ENCODE peak calls at places on chromosomes 13 and 19, in ten cellular contexts. P is occipital lobe; A is H1; T is lower lobe of right lung; H is NCI-H187 treated with DMSO at 0.1 percent for 48 hours; B is nephron progenitor cell; K is activated CD8-positive, alpha-beta memory T cell treated with anti-CD3 and anti-CD28 coated beads for 1 hour; R is amygdala; Z is left lung; F is AG04449. X is an unnamed sample.

GRCh38 chr19:411723-412355 is 2.9 kb upstream of the C2CD4C start:
- DNase-seq in P (no peak), F (no peak), A (no peak), T (no peak), Z (peak; percentile 62), B (peak; percentile 4), R (no peak), H (no peak), K (no peak), X (peak; percentile 8)

GRCh38 chr13:78201411-78201810 is 282.8 kb upstream of the EDNRB start:
- DNase-seq in B (no peak), F (no peak), T (no peak), R (no peak), P (no peak), Z (no peak), H (no peak), A (no peak), K (no peak), X (no peak)

GRCh38 chr13:101530293-101530692 is 77.8 kb downstream of the ITGBL1 start:
- DNase-seq in T (no peak), H (no peak), K (no peak), Z (no peak), R (no peak), A (no peak), F (no peak), B (no peak), P (no peak), X (no peak)

GRCh38 chr19:13342672-13343071 is 163.6 kb downstream of the CACNA1A start:
- DNase-seq in T (no peak), P (no peak), A (no peak), K (no peak), H (no peak), F (no peak), Z (no peak), R (no peak), B (no peak), X (no peak)

GRCh38 chr13:110015253-110015652 is 228.9 kb upstream of the IRS2 start:
- DNase-seq in B (no peak), F (no peak), T (no peak), A (no peak), K (no peak), P (no peak), H (peak; percentile 26), R (no peak), Z (no peak), X (no peak)

GRCh38 chr19:50204811-50205675 is 1.6 kb downstream of the MYH14 start:
- DNase-seq in R (no peak), P (no peak), F (no peak), A (peak; percentile 57), B (peak; percentile 84), H (peak; percentile 11), T (peak; percentile 91), Z (peak; percentile 92), K (no peak), X (peak; percentile 34)

GRCh38 chr19:49231804-49232203 is 74.2 kb downstream of the TRPM4 start:
- DNase-seq in A (no peak), T (no peak), P (no peak), F (no peak), R (no peak), B (no peak), K (no peak), Z (no peak), H (no peak), X (no peak)

GRCh38 chr19:1131718-1132552 is 28.1 kb downstream of the GPX4 start:
- DNase-seq in B (peak; percentile 73), H (no peak), K (peak; percentile 73), R (no peak), Z (peak; percentile 99), F (peak; percentile 50), A (no peak), P (peak; percentile 25), T (peak; percentile 95), X (peak; percentile 80)

GRCh38 chr13:26052136-26052736 is 420 bp upstream of the SHISA2 start:
- DNase-seq in P (no peak), B (no peak), K (no peak), A (no peak), Z (no peak), F (no peak), R (no peak), T (no peak), H (no peak), X (no peak)

GRCh38 chr13:86731987-86732386 is 932.8 kb upstream of the SLITRK6 start:
- DNase-seq in K (no peak), Z (no peak), P (no peak), F (no peak), T (no peak), A (no peak), H (no peak), R (no peak), B (no peak), X (no peak)

GRCh38 chr13:109402976-109403375 is 383.4 kb downstream of the IRS2 start:
- DNase-seq in R (no peak), B (no peak), P (no peak), F (no peak), Z (no peak), K (no peak), A (no peak), T (no peak), H (peak; percentile 83), X (no peak)

GRCh38 chr19:38420935-38421334 is 5.1 kb downstream of the RASGRP4 start:
- DNase-seq in H (no peak), A (no peak), F (no peak), T (no peak), R (no peak), B (no peak), Z (no peak), K (no peak), P (no peak), X (no peak)

GRCh38 chr19:41807176-41807575 is 10.8 kb downstream of the CEACAM3 start:
- DNase-seq in B (no peak), H (no peak), T (no peak), F (no peak), Z (no peak), K (no peak), P (no peak), R (no peak), A (no peak), X (no peak)

GRCh38 chr19:36745870-36746269 is 26.7 kb downstream of the ZNF850 start:
- DNase-seq in K (no peak), Z (no peak), B (no peak), F (no peak), R (no peak), H (no peak), P (no peak), A (no peak), T (no peak), X (no peak)

GRCh38 chr19:38319421-38320258 is at the start of gene KCNK6:
- DNase-seq in H (no peak), F (no peak), P (peak; percentile 23), Z (peak; percentile 90), K (peak; percentile 17), A (no peak), R (no peak), B (peak; percentile 65), T (peak; percentile 73), X (peak; percentile 51)

GRCh38 chr19:8251025-8251472 is 41.9 kb downstream of the CERS4 start:
- DNase-seq in P (peak; percentile 57), R (no peak), T (peak; percentile 88), Z (peak; percentile 86), A (no peak), K (no peak), B (no peak), H (no peak), F (no peak), X (peak; percentile 77)